ENCODE peak calls at places on chromosomes 5 and 9, in four cellular contexts. C, N, A and T are unnamed samples.

GRCh38 chr5:172245823-172246222 is 37.7 kb downstream of the UBTD2 start:
- DNase-seq in C (peak; percentile 25), N (no peak), A (no peak), T (peak; percentile 41)

GRCh38 chr5:321726-322251 is 275 bp downstream of the AHRR start:
- DNase-seq in C (no peak), N (no peak), A (no peak), T (no peak)

GRCh38 chr9:88984543-88984883 is 6.8 kb upstream of the S1PR3 start:
- DNase-seq in C (no peak), N (no peak), A (no peak), T (no peak)

GRCh38 chr9:79813262-79813646 is 241.5 kb downstream of the TLE4 start:
- DNase-seq in C (no peak), N (no peak), A (no peak), T (no peak)

GRCh38 chr9:76333319-76333880 is 60.8 kb downstream of the RFK start:
- DNase-seq in C (no peak), N (no peak), A (no peak), T (no peak)

GRCh38 chr5:124446125-124446524 is 300.3 kb downstream of the ZNF608 start:
- DNase-seq in C (no peak), N (no peak), A (no peak), T (no peak)

GRCh38 chr9:110619831-110620230 is 40.3 kb upstream of the SVEP1 start:
- DNase-seq in C (peak; percentile 15), N (no peak), A (no peak), T (no peak)

GRCh38 chr9:98879094-98879957 is 64.4 kb upstream of the COL15A1 start:
- DNase-seq in C (no peak), N (no peak), A (no peak), T (no peak)

GRCh38 chr5:57804500-57804899 is 321.9 kb upstream of the ACTBL2 start:
- DNase-seq in C (no peak), N (no peak), A (no peak), T (no peak)

GRCh38 chr5:1152771-1153282 is 41.0 kb upstream of the SLC12A7 start:
- DNase-seq in C (no peak), N (no peak), A (no peak), T (no peak)